ENCODE peak calls at places on chromosomes 5 and 9, in five cellular contexts. E is ovary, B is stomach, C is uterus, Q is HCT116. N is an unnamed sample.

GRCh38 chr9:130989391-130989790 is 19.6 kb upstream of the LAMC3 start:
- DNase-seq in E (no peak), B (no peak), C (no peak), Q (no peak), N (no peak)

GRCh38 chr9:110278080-110278707 is 21.9 kb upstream of the TXN start:
- DNase-seq in E (no peak), B (no peak), C (no peak), Q (peak; percentile 61), N (no peak)

GRCh38 chr9:12748954-12749353 is 25.9 kb upstream of the LURAP1L start:
- DNase-seq in E (no peak), B (no peak), C (no peak), Q (no peak), N (no peak)

GRCh38 chr5:172901012-172901780 is 58.0 kb upstream of the RPL26L1 start:
- DNase-seq in E (peak; percentile 89), B (peak; percentile 74), C (peak; percentile 94), Q (no peak), N (no peak)

GRCh38 chr9:96327694-96328352 is 25.8 kb upstream of the HSD17B3 start:
- DNase-seq in E (no peak), B (peak; percentile 35), C (peak; percentile 48), Q (no peak), N (no peak)

GRCh38 chr9:35669331-35670145 is 4.2 kb upstream of the CA9 start:
- DNase-seq in E (no peak), B (peak; percentile 94), C (no peak), Q (no peak), N (no peak)

GRCh38 chr5:113382736-113383135 is 52.1 kb downstream of the TSSK1B start:
- DNase-seq in E (no peak), B (no peak), C (no peak), Q (no peak), N (no peak)

GRCh38 chr9:116074658-116075057 is 78.9 kb upstream of the PAPPA start:
- DNase-seq in E (no peak), B (no peak), C (no peak), Q (no peak), N (no peak)

GRCh38 chr5:125053179-125053578 is 306.7 kb upstream of the ZNF608 start:
- DNase-seq in E (no peak), B (no peak), C (no peak), Q (no peak), N (no peak)

GRCh38 chr9:136840877-136841645 is 1.2 kb upstream of the AJM1 start:
- DNase-seq in E (no peak), B (peak; percentile 86), C (no peak), Q (no peak), N (no peak)

GRCh38 chr5:56829137-56829536 is 13.8 kb downstream of the MAP3K1 start:
- DNase-seq in E (no peak), B (no peak), C (no peak), Q (peak; percentile 81), N (no peak)

GRCh38 chr5:56827043-56827442 is 11.7 kb downstream of the MAP3K1 start:
- DNase-seq in E (no peak), B (no peak), C (no peak), Q (no peak), N (no peak)

GRCh38 chr5:56825222-56825824 is 10.0 kb downstream of the MAP3K1 start:
- DNase-seq in E (no peak), B (no peak), C (no peak), Q (no peak), N (no peak)

GRCh38 chr5:56824019-56824418 is 8.7 kb downstream of the MAP3K1 start:
- DNase-seq in E (no peak), B (no peak), C (no peak), Q (no peak), N (no peak)

GRCh38 chr5:56827923-56828322 is 12.6 kb downstream of the MAP3K1 start:
- DNase-seq in E (no peak), B (no peak), C (no peak), Q (no peak), N (no peak)
- TF ChIP-seq POLR2A in E (no peak), B (no peak), C (no peak), Q (no peak), N (no peak)

GRCh38 chr5:150641006-150641570 is 628 bp downstream of the SYNPO start:
- DNase-seq in E (peak; percentile 74), B (no peak), C (peak; percentile 73), Q (no peak), N (no peak)
- TF ChIP-seq POLR2A in E (peak; percentile 0), B (no peak), C (no peak), Q (no peak), N (no peak)

DNA sequence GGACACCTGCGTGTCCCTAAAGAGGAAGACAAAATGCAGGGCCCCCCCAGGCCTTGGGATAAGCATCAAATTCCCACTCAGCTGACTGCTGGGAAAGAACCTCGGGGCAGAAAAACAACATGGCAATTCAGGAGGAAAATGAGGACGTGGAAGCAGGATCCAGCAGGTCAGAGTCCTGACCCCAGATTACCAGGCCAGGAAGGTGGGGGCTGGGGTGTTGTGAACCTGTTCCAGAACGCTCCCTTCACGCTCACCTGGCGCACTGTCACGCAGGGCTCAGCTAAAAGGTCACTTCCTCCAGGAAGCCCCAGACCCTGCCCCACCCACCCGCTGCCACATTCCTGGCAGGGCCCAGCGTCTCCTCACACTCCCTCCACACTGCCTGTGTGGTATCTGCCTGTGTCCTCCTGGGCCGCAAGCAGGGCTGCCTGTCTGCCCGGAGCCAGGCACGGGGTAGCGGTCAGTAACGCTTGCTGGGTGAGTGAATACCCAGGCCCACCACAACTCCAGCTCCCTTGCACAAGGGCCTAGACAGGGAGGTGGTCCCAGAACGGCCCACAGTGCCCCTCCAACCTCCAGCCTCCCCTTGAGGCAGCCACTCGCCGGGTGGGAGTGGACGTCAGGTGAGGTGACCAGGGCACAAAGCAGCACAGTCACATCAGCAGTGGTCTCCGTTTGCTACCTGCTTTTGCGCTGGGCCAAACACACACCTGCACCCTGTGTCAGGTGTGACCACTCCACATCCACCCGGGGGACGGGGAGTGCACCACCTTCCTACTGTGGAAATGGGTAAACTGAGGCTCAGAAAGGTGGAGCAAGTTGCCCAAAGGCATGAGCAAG is 18.1 kb downstream of the VAV2 start:
- DNase-seq in E (no peak), B (peak; percentile 65), C (no peak), Q (no peak), N (no peak)
- TF ChIP-seq POLR2A in E (no peak), B (no peak), C (no peak), Q (no peak), N (no peak)

GRCh38 chr5:177147239-177147638 is 13.7 kb downstream of the NSD1 start:
- DNase-seq in E (no peak), B (no peak), C (no peak), Q (no peak), N (peak; percentile 34)
- TF ChIP-seq POLR2A in E (no peak), B (no peak), C (no peak), Q (no peak), N (no peak)